ENCODE peak calls at places on chromosomes 12 and 14, in five cellular contexts. One of them, this sample, is unnamed.

GRCh38 chr14:100581228-100582145 is 5.7 kb downstream of the BEGAIN start:
- DNase-seq in cardiac muscle cell: no peak
- DNase-seq in spleen: peak; percentile 64
- DNase-seq in hepatocyte: no peak
- DNase-seq in esophagus squamous epithelium: no peak
- DNase-seq in this sample: no peak

GRCh38 chr12:124685689-124685993 is 118.2 kb upstream of the NCOR2 start:
- DNase-seq in cardiac muscle cell: peak; percentile 22
- DNase-seq in spleen: no peak
- DNase-seq in hepatocyte: no peak
- DNase-seq in esophagus squamous epithelium: no peak
- DNase-seq in this sample: no peak

GRCh38 chr14:61153914-61154545 is 127.1 kb downstream of the TMEM30B start:
- DNase-seq in cardiac muscle cell: no peak
- DNase-seq in spleen: no peak
- DNase-seq in hepatocyte: no peak
- DNase-seq in esophagus squamous epithelium: no peak
- DNase-seq in this sample: no peak

GRCh38 chr12:122545855-122546254 is 18.8 kb downstream of the KNTC1 start:
- DNase-seq in cardiac muscle cell: no peak
- DNase-seq in spleen: no peak
- DNase-seq in hepatocyte: no peak
- DNase-seq in esophagus squamous epithelium: no peak
- DNase-seq in this sample: no peak

GRCh38 chr14:44165286-44165685 is 341.8 kb downstream of the FSCB start:
- DNase-seq in cardiac muscle cell: peak; percentile 59
- DNase-seq in spleen: no peak
- DNase-seq in hepatocyte: no peak
- DNase-seq in esophagus squamous epithelium: no peak
- DNase-seq in this sample: no peak

GRCh38 chr12:119659289-119659897 is 8.5 kb upstream of the PRKAB1 start:
- DNase-seq in cardiac muscle cell: peak; percentile 33
- DNase-seq in spleen: no peak
- DNase-seq in hepatocyte: peak; percentile 54
- DNase-seq in esophagus squamous epithelium: no peak
- DNase-seq in this sample: peak; percentile 43

GRCh38 chr14:101721951-101722661 is 39.4 kb upstream of the PPP2R5C start:
- DNase-seq in cardiac muscle cell: peak; percentile 40
- DNase-seq in spleen: peak; percentile 87
- DNase-seq in hepatocyte: no peak
- DNase-seq in esophagus squamous epithelium: no peak
- DNase-seq in this sample: peak; percentile 71

GRCh38 chr14:103641181-103641580 is 12.2 kb downstream of the KLC1 start:
- DNase-seq in cardiac muscle cell: no peak
- DNase-seq in spleen: no peak
- DNase-seq in hepatocyte: no peak
- DNase-seq in esophagus squamous epithelium: no peak
- DNase-seq in this sample: no peak

GRCh38 chr12:130671556-130671955 is 44.5 kb downstream of the RIMBP2 start:
- DNase-seq in cardiac muscle cell: no peak
- DNase-seq in spleen: peak; percentile 10
- DNase-seq in hepatocyte: no peak
- DNase-seq in esophagus squamous epithelium: no peak
- DNase-seq in this sample: no peak

GRCh38 chr12:52043386-52044212 is 7.6 kb upstream of the NR4A1 start:
- DNase-seq in cardiac muscle cell: peak; percentile 47
- DNase-seq in spleen: no peak
- DNase-seq in hepatocyte: no peak
- DNase-seq in esophagus squamous epithelium: no peak
- DNase-seq in this sample: no peak

GRCh38 chr14:42335918-42336317 is 729.2 kb downstream of the LRFN5 start:
- DNase-seq in cardiac muscle cell: no peak
- DNase-seq in spleen: no peak
- DNase-seq in hepatocyte: no peak
- DNase-seq in esophagus squamous epithelium: no peak
- DNase-seq in this sample: no peak

GRCh38 chr12:48818831-48819590 is 715 bp downstream of the CACNB3 start:
- DNase-seq in cardiac muscle cell: peak; percentile 33
- DNase-seq in spleen: no peak
- DNase-seq in hepatocyte: peak; percentile 28
- DNase-seq in esophagus squamous epithelium: no peak
- DNase-seq in this sample: peak; percentile 69

GRCh38 chr12:77160931-77161330 is 95.6 kb upstream of the E2F7 start:
- DNase-seq in cardiac muscle cell: no peak
- DNase-seq in spleen: no peak
- DNase-seq in hepatocyte: no peak
- DNase-seq in esophagus squamous epithelium: no peak
- DNase-seq in this sample: no peak

GRCh38 chr14:31057701-31058364 is 31.7 kb upstream of the STRN3 start:
- DNase-seq in cardiac muscle cell: no peak
- DNase-seq in spleen: no peak
- DNase-seq in hepatocyte: no peak
- DNase-seq in esophagus squamous epithelium: no peak
- DNase-seq in this sample: no peak

GRCh38 chr12:21248679-21249078 is 86.0 kb downstream of the SLCO1A2 start:
- DNase-seq in cardiac muscle cell: peak; percentile 2
- DNase-seq in spleen: no peak
- DNase-seq in hepatocyte: peak; percentile 9
- DNase-seq in esophagus squamous epithelium: no peak
- DNase-seq in this sample: no peak

GRCh38 chr12:75865315-75865714 is 166.3 kb downstream of the PHLDA1 start:
- DNase-seq in cardiac muscle cell: no peak
- DNase-seq in spleen: no peak
- DNase-seq in hepatocyte: no peak
- DNase-seq in esophagus squamous epithelium: no peak
- DNase-seq in this sample: no peak

GRCh38 chr14:30472001-30472400 is 87.0 kb upstream of the G2E3 start:
- DNase-seq in cardiac muscle cell: no peak
- DNase-seq in spleen: no peak
- DNase-seq in hepatocyte: no peak
- DNase-seq in esophagus squamous epithelium: no peak
- DNase-seq in this sample: no peak

GRCh38 chr12:1826401-1826800 is 6.0 kb downstream of the LRTM2 start:
- DNase-seq in cardiac muscle cell: no peak
- DNase-seq in spleen: no peak
- DNase-seq in hepatocyte: no peak
- DNase-seq in esophagus squamous epithelium: no peak
- DNase-seq in this sample: no peak
- H3K27me3 ChIP-seq in cardiac muscle cell: peaks cover 20% of the 10 kb centered on the region
- H3K27me3 ChIP-seq in spleen: peaks cover 38% of the 10 kb centered on the region
- H3K27me3 ChIP-seq in hepatocyte: peaks cover 19% of the 10 kb centered on the region
- H3K27me3 ChIP-seq in esophagus squamous epithelium: peaks cover 9% of the 10 kb centered on the region
- H3K27me3 ChIP-seq in this sample: peaks cover 9% of the 10 kb centered on the region

DNA sequence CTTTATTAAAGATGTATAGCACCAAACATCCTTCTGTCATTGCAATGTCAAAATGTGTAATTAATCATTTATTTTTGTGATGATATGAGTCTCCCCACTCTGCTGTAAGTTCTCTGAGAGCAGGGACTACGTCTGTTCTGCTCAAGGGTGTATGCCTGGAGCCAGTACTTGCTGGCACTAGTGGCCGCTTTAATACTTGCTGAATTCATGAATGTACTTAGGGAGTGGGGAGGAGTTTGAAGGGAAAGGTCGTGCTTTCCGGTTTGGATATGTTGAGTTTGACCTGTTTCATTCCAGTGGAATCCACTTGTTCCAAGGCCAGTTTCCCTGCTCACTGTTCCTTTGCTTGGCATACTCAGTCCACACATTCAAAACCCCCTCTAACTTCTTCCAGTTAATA is 1.9 kb upstream of the DCAF5 start:
- DNase-seq in cardiac muscle cell: peak; percentile 45
- DNase-seq in spleen: no peak
- DNase-seq in hepatocyte: peak; percentile 54
- DNase-seq in esophagus squamous epithelium: no peak
- DNase-seq in this sample: no peak
- TF ChIP-seq CTCF in cardiac muscle cell: no peak
- TF ChIP-seq CTCF in spleen: no peak
- TF ChIP-seq CTCF in hepatocyte: no peak
- TF ChIP-seq CTCF in esophagus squamous epithelium: no peak
- TF ChIP-seq CTCF in this sample: no peak

GRCh38 chr12:132520421-132521199 is 30.7 kb downstream of the FBRSL1 start:
- DNase-seq in cardiac muscle cell: no peak
- DNase-seq in spleen: no peak
- DNase-seq in hepatocyte: no peak
- DNase-seq in esophagus squamous epithelium: no peak
- DNase-seq in this sample: peak; percentile 68
- H3K4me1 ChIP-seq in cardiac muscle cell: no peaks in the 10 kb centered on the region
- H3K4me1 ChIP-seq in spleen: peaks cover 20% of the 10 kb centered on the region
- H3K4me1 ChIP-seq in hepatocyte: peaks cover 16% of the 10 kb centered on the region
- H3K4me1 ChIP-seq in esophagus squamous epithelium: peaks cover 56% of the 10 kb centered on the region
- H3K4me1 ChIP-seq in this sample: peaks cover 5% of the 10 kb centered on the region

DNA sequence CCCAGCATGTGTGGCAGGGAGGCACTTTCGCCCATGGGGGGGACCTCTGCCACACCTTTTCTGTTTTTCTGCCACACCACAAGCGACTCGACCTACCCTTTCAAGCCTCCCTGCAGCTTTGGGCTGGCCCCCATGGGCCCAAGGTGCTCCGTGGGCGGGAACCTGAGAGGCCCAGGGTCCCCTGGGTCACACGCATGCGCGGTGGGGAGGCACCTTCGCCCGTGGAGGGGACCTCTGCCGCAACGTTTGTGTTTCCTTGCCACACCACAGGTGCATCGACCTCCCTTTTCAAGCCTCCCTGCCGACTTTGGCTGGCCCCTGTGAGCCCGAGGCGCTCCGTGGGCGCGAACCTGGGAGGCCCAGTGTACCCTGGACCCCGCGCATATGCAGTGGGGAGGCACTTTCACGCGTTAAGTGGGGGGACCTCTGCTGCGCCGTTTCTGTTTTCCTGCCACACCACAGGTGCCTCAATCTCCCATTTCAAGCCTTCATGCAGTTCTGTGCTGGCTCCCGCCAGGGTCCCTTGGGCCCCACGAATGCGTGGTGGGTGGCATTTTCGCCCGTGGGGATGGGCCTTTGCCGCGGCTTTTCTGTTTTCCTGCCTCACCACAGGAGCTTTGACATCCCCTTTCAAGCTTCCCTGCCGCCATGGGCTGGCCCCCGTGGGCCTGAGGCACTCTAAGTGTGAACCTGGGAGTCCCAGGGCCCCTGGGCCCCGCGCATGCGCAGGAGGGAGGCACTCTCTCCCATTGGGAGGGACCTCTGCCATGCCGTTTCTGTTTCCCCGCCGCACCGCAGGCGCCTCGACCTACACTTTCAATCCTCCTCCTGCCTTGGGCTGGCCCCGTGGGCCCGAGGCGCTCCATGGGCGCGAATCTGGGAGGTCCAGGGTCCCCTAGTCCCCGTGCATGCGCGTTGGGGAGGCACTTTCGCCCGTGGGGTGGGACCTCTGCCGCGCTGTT is 332.2 kb downstream of the ALG10 start:
- DNase-seq in cardiac muscle cell: no peak
- DNase-seq in spleen: no peak
- DNase-seq in hepatocyte: no peak
- DNase-seq in esophagus squamous epithelium: no peak
- DNase-seq in this sample: no peak
- H3K27me3 ChIP-seq in cardiac muscle cell: no peaks in the 10 kb centered on the region
- H3K27me3 ChIP-seq in spleen: no peaks in the 10 kb centered on the region
- H3K27me3 ChIP-seq in hepatocyte: no peaks in the 10 kb centered on the region
- H3K27me3 ChIP-seq in esophagus squamous epithelium: no peaks in the 10 kb centered on the region
- H3K27me3 ChIP-seq in this sample: no peaks in the 10 kb centered on the region

GRCh38 chr14:76900406-76901085 is 74.3 kb downstream of the LRRC74A start:
- DNase-seq in cardiac muscle cell: no peak
- DNase-seq in spleen: no peak
- DNase-seq in hepatocyte: no peak
- DNase-seq in esophagus squamous epithelium: no peak
- DNase-seq in this sample: no peak

GRCh38 chr14:76904100-76904739 is 78.0 kb downstream of the LRRC74A start:
- DNase-seq in cardiac muscle cell: peak; percentile 96
- DNase-seq in spleen: no peak
- DNase-seq in hepatocyte: peak; percentile 63
- DNase-seq in esophagus squamous epithelium: no peak
- DNase-seq in this sample: no peak

GRCh38 chr14:76902591-76902990 is 76.4 kb downstream of the LRRC74A start:
- DNase-seq in cardiac muscle cell: no peak
- DNase-seq in spleen: no peak
- DNase-seq in hepatocyte: no peak
- DNase-seq in esophagus squamous epithelium: no peak
- DNase-seq in this sample: no peak

GRCh38 chr14:76904740-76905569 is 78.7 kb downstream of the LRRC74A start:
- DNase-seq in cardiac muscle cell: peak; percentile 90
- DNase-seq in spleen: peak; percentile 91
- DNase-seq in hepatocyte: peak; percentile 82
- DNase-seq in esophagus squamous epithelium: no peak
- DNase-seq in this sample: no peak

DNA sequence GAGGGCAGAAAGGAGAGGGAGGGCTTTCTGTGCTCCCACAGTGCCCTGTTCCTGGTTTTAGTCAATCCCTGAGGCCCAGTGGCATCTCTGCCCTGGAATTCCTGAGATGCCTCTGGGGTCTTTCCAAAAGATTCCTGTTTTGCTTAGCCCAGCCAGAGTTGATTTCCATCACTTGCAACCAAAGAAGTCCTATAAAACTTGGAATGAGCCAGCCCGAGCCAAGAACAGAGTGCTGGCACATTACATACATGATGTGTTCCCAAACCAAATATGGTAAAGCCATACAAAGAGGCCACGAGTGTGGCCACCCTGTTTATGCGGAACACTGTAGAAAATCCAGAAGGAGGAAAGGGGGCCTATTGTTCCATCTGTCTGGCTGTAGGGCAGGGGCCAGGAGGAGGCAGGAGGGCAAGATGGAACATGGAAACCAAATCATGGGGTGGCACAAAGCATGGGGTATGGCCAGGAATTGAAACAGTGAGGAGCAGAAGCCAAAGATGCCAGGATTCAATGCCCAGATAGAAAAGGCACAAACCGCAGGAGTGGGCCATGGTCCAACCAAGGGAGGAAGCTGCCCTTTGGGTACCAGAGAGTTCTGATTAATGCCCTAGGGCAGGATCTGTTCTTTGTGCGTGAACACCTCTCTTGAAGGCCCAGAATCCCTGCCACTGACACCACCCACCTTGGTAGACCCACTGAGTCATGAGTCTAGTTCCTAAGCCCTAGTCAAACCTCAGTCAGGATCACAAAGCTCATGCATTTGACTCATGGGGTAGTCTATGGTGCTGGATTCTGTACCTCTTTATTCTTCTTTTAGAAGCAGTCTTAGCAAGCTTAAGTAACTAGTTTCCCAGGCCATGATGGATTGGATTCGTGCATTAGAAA is 75.2 kb downstream of the LRRC74A start:
- DNase-seq in cardiac muscle cell: no peak
- DNase-seq in spleen: no peak
- DNase-seq in hepatocyte: peak; percentile 47
- DNase-seq in esophagus squamous epithelium: no peak
- DNase-seq in this sample: no peak
- TF ChIP-seq CTCF in cardiac muscle cell: no peak
- TF ChIP-seq CTCF in spleen: no peak
- TF ChIP-seq CTCF in hepatocyte: no peak
- TF ChIP-seq CTCF in esophagus squamous epithelium: no peak
- TF ChIP-seq CTCF in this sample: no peak

GRCh38 chr14:71554959-71555612 is 377.1 kb upstream of the RGS6 start:
- DNase-seq in cardiac muscle cell: no peak
- DNase-seq in spleen: no peak
- DNase-seq in hepatocyte: no peak
- DNase-seq in esophagus squamous epithelium: no peak
- DNase-seq in this sample: no peak
- H3K4me1 ChIP-seq in cardiac muscle cell: peaks cover 22% of the 10 kb centered on the region
- H3K4me1 ChIP-seq in spleen: peaks cover 35% of the 10 kb centered on the region
- H3K4me1 ChIP-seq in hepatocyte: peaks cover 16% of the 10 kb centered on the region
- H3K4me1 ChIP-seq in esophagus squamous epithelium: peaks cover 12% of the 10 kb centered on the region
- H3K4me1 ChIP-seq in this sample: peaks cover 14% of the 10 kb centered on the region

GRCh38 chr12:1919763-1920162 is 1.3 kb upstream of the CACNA2D4 start:
- DNase-seq in cardiac muscle cell: no peak
- DNase-seq in spleen: no peak
- DNase-seq in hepatocyte: no peak
- DNase-seq in esophagus squamous epithelium: no peak
- DNase-seq in this sample: no peak
- H3K27me3 ChIP-seq in cardiac muscle cell: no peaks in the 10 kb centered on the region
- H3K27me3 ChIP-seq in spleen: peaks cover 6% of the 10 kb centered on the region
- H3K27me3 ChIP-seq in hepatocyte: no peaks in the 10 kb centered on the region
- H3K27me3 ChIP-seq in esophagus squamous epithelium: no peaks in the 10 kb centered on the region
- H3K27me3 ChIP-seq in this sample: no peaks in the 10 kb centered on the region